ENCODE peak calls at places on chromosome 10, in ten cellular contexts. I is H54, T is heart left ventricle, B is transverse colon, K is HCT116, R is lower leg skin, Z is spleen, M is uterus, Q is esophagus squamous epithelium, F is A549. V is an unnamed sample.

GRCh38 chr10:17780727-17781126 is 28.4 kb upstream of the MRC1 start:
- DNase-seq in I (no peak), T (no peak), B (no peak), K (no peak), R (no peak), Z (no peak), M (no peak), Q (no peak), F (no peak), V (no peak)

GRCh38 chr10:119191881-119192280 is 13.3 kb upstream of the PRDX3 start:
- DNase-seq in I (peak; percentile 42), T (no peak), B (no peak), K (peak; percentile 51), R (peak; percentile 67), Z (no peak), M (no peak), Q (no peak), F (no peak), V (no peak)

GRCh38 chr10:109904397-109904796 is 18.9 kb downstream of the XPNPEP1 start:
- DNase-seq in I (no peak), T (no peak), B (no peak), K (no peak), R (no peak), Z (no peak), M (no peak), Q (no peak), F (no peak), V (no peak)

GRCh38 chr10:37125921-37126320 is 523 bp downstream of the ANKRD30A start:
- DNase-seq in I (no peak), T (no peak), B (no peak), K (no peak), R (no peak), Z (no peak), M (no peak), Q (no peak), F (no peak), V (no peak)

GRCh38 chr10:17453377-17454091 is 861 bp downstream of the ST8SIA6 start:
- DNase-seq in I (peak; percentile 58), T (peak; percentile 31), B (peak; percentile 65), K (no peak), R (peak; percentile 86), Z (peak; percentile 82), M (no peak), Q (no peak), F (peak; percentile 46), V (peak; percentile 83)

GRCh38 chr10:25393621-25394020 is 218.8 kb downstream of the GPR158 start:
- DNase-seq in I (no peak), T (no peak), B (no peak), K (no peak), R (no peak), Z (no peak), M (no peak), Q (no peak), F (no peak), V (no peak)

GRCh38 chr10:119375574-119376265 is 166.8 kb downstream of the RGS10 start:
- DNase-seq in I (no peak), T (no peak), B (no peak), K (no peak), R (no peak), Z (no peak), M (no peak), Q (no peak), F (no peak), V (no peak)

GRCh38 chr10:96579133-96579532 is 7.7 kb downstream of the TM9SF3 start:
- DNase-seq in I (no peak), T (no peak), B (no peak), K (no peak), R (no peak), Z (no peak), M (no peak), Q (no peak), F (no peak), V (no peak)

GRCh38 chr10:34526758-34527730 is 288.1 kb downstream of the PARD3 start:
- DNase-seq in I (no peak), T (no peak), B (no peak), K (peak; percentile 65), R (no peak), Z (no peak), M (no peak), Q (no peak), F (peak; percentile 97), V (no peak)

GRCh38 chr10:3066317-3066931 is 924 bp upstream of the PFKP start:
- DNase-seq in I (no peak), T (peak; percentile 38), B (no peak), K (no peak), R (no peak), Z (peak; percentile 78), M (no peak), Q (no peak), F (no peak), V (no peak)

GRCh38 chr10:366186-366585 is 230.9 kb downstream of the ZMYND11 start:
- DNase-seq in I (no peak), T (no peak), B (no peak), K (no peak), R (no peak), Z (peak; percentile 63), M (no peak), Q (no peak), F (no peak), V (no peak)
- TF ChIP-seq POLR2A in I (no peak), T (no peak), B (no peak), K (no peak), R (no peak), Z (no peak), M (no peak), Q (no peak), F (no peak), V (no peak)

DNA sequence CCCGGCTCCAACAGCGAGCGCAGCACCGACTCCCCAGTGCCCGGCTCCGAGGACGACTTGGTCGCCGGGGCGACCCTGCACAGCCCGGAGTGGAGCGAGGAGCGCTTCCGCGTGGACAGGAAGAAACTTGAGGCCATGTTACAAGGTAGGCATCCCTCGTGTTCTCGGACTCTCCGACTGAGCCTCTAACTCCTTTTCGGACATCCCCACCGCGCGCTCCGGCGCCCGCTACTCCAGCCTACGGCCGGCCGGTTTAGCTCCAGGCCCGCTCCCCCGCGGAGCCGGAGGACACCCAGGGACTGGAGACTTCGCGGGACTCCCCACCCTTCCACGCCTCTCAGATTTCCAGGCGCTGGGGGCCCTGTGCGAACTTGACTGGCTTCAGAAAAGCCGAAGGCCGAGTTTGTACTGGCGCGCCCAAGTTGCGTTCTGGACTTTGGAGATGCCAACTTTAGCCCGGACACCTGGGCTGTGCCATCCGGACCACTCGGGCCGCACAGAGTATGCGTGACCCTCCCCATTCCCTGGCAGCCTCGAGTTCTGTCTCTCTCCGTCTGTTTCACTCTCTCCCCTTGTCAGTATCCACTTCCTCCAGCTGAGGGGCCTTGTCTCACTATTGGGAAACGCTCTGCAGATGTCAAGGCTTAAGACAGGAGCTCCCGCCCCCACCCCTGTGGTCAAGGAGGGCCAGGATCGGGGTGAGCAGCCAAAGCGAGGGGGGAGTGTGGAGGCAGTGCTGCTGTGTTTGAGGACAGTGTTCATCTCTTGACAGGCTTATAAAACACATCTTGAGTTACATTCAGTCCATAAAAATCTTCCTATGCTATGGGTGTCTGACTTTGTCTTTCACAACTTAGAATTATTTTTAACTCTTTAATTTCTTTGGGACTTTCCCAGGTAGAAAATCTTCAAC is 773 bp downstream of the BICC1 start:
- DNase-seq in I (peak; percentile 35), T (peak; percentile 68), B (peak; percentile 45), K (no peak), R (peak; percentile 95), Z (peak; percentile 81), M (peak; percentile 71), Q (no peak), F (peak; percentile 87), V (no peak)
- TF ChIP-seq POLR2A in I (no peak), T (no peak), B (peak; percentile 31), K (no peak), R (no peak), Z (no peak), M (no peak), Q (no peak), F (peak; percentile 15), V (no peak)

GRCh38 chr10:123297175-123297574 is 143.0 kb downstream of the BUB3 start:
- DNase-seq in I (no peak), T (no peak), B (no peak), K (no peak), R (peak; percentile 13), Z (no peak), M (no peak), Q (no peak), F (no peak), V (no peak)

GRCh38 chr10:123295644-123296043 is 141.4 kb downstream of the BUB3 start:
- DNase-seq in I (no peak), T (no peak), B (no peak), K (no peak), R (no peak), Z (no peak), M (no peak), Q (no peak), F (no peak), V (peak; percentile 7)

GRCh38 chr10:123294109-123294508 is 139.9 kb downstream of the BUB3 start:
- DNase-seq in I (no peak), T (no peak), B (no peak), K (no peak), R (peak; percentile 59), Z (no peak), M (no peak), Q (no peak), F (no peak), V (no peak)

GRCh38 chr10:123298583-123298982 is 144.4 kb downstream of the BUB3 start:
- DNase-seq in I (no peak), T (no peak), B (no peak), K (no peak), R (peak; percentile 48), Z (no peak), M (no peak), Q (no peak), F (no peak), V (no peak)

GRCh38 chr10:123294886-123295285 is 140.7 kb downstream of the BUB3 start:
- DNase-seq in I (no peak), T (no peak), B (no peak), K (no peak), R (peak; percentile 64), Z (no peak), M (no peak), Q (no peak), F (no peak), V (no peak)
- TF ChIP-seq POLR2A in I (no peak), T (no peak), B (no peak), K (no peak), R (no peak), Z (no peak), M (no peak), Q (no peak), F (no peak), V (no peak)

DNA sequence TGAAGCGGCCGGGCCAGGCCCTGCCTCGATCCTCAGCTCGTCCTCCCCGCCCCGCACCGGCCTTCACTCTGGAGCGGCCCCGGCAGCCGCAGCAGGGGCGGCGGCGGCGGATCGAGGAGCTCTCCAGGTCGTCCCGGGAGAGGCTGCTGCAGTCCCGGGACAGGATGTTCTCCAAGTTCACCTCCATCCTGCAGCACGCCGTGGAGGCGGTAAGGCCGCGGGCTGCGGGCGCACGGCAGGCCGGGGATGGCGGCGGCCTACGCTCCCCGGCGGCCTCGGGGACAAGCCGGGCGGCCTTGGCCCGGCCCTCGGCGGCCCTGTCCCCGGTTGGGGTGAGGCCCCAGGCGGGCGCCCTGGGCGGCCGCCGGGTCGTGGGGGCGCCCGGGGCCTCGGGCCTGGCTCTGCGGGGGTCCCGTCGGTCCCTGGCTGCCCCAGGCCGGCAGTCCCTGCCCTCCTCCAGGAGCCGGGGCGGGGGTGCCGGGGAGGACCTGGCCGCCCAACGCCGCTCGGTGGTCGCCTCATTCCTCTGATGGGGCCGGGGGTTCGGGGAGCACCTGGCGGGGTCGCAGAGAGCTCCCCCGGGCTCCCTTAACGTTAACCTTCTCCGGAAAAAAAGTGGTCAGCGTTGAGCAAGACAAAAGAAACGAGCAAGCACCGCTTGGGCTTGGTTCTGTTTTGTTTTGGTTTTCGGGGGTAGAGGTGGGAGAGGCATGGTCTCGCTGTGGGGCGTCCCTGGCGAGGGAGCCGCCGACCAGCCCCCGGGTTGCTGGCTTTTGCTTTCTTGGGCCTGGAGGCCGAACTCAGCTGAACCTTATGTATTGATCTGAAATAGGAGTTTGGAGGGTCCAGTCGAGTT is 563 bp downstream of the FHIP2A start:
- DNase-seq in I (no peak), T (peak; percentile 54), B (peak; percentile 25), K (no peak), R (peak; percentile 90), Z (peak; percentile 88), M (peak; percentile 27), Q (no peak), F (peak; percentile 46), V (peak; percentile 77)
- TF ChIP-seq POLR2A in I (no peak), T (no peak), B (no peak), K (no peak), R (no peak), Z (no peak), M (no peak), Q (no peak), F (peak; percentile 1), V (no peak)